ENCODE peak calls at places on chromosome 13, in four cellular contexts. W is IMR-90, N is astrocyte, P is ascending aorta. B is an unnamed sample.

GRCh38 chr13:64248371-64249065 is 2832.9 kb upstream of the PCDH20 start:
- DNase-seq in W (peak), N (peak), P (no peak), B (no peak)

GRCh38 chr13:109704771-109705628 is 81.4 kb downstream of the IRS2 start:
- DNase-seq in W (no peak), N (no peak), P (peak), B (peak)

GRCh38 chr13:30847697-30848307 is 58.3 kb upstream of the MEDAG start:
- DNase-seq in W (peak), N (peak), P (peak), B (no peak)

GRCh38 chr13:100636441-100636840 is 38.2 kb downstream of the TMTC4 start:
- DNase-seq in W (no peak), N (no peak), P (no peak), B (no peak)

GRCh38 chr13:23618341-23618740 is 48.1 kb downstream of the TNFRSF19 start:
- DNase-seq in W (peak), N (peak), P (no peak), B (no peak)

GRCh38 chr13:99265823-99266426 is 7.7 kb upstream of the GPR18 start:
- DNase-seq in W (peak), N (peak), P (no peak), B (no peak)

GRCh38 chr13:102643656-102644055 is 46.9 kb downstream of the TPP2 start:
- DNase-seq in W (peak), N (peak), P (no peak), B (no peak)

GRCh38 chr13:23462815-23463559 is 29.5 kb upstream of the SACS start:
- DNase-seq in W (peak), N (peak), P (no peak), B (no peak)

GRCh38 chr13:95137096-95137495 is 164.2 kb downstream of the ABCC4 start:
- DNase-seq in W (peak), N (no peak), P (no peak), B (no peak)

GRCh38 chr13:100382787-100383186 is 205.8 kb downstream of the GGACT start:
- DNase-seq in W (peak), N (peak), P (no peak), B (no peak)

GRCh38 chr13:23673867-23674605 is 103.8 kb downstream of the TNFRSF19 start:
- DNase-seq in W (peak), N (peak), P (no peak), B (no peak)

GRCh38 chr13:23701646-23702045 is 131.4 kb downstream of the TNFRSF19 start:
- DNase-seq in W (peak), N (peak), P (no peak), B (peak)

GRCh38 chr13:97342936-97343335 is 91.0 kb upstream of the RAP2A start:
- DNase-seq in W (no peak), N (no peak), P (no peak), B (no peak)

GRCh38 chr13:99587893-99588606 is 86.8 kb downstream of the TM9SF2 start:
- DNase-seq in W (no peak), N (no peak), P (no peak), B (no peak)

GRCh38 chr13:106617561-106617960 is 49.6 kb upstream of the ARGLU1 start:
- DNase-seq in W (peak), N (peak), P (no peak), B (no peak)

DNA sequence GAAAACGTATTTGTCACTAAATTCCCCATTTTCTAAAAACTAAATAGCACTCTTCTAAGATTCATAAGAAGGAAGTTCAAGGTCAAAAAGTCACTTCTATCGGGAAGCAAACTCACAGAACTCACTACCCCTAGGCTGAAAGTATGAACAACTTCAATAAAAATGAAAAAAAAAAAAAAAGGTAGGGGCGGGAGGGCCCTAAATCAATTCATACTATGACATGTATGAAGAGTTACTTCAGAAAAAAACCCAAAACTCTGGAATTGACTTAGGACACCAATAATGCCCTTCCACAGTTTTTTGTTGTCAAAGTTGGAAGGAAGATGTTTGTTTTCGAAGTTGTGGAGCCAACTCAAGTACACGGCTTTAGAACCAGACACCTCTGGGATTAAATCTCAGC is 1.1 kb downstream of the SUCLA2 start:
- DNase-seq in W (no peak), N (no peak), P (no peak), B (no peak)
- H3K27ac ChIP-seq in W (no peak), N (no peak), P (no peak), B (peak)

GRCh38 chr13:45327253-45327954 is 13.6 kb downstream of the TPT1 start:
- DNase-seq in W (no peak), N (no peak), P (no peak), B (no peak)

GRCh38 chr13:45331981-45332830 is 8.8 kb downstream of the TPT1 start:
- DNase-seq in W (peak), N (peak), P (no peak), B (no peak)

GRCh38 chr13:45331123-45331619 is 9.8 kb downstream of the TPT1 start:
- DNase-seq in W (no peak), N (no peak), P (no peak), B (no peak)

GRCh38 chr13:45325806-45326205 is 15.2 kb downstream of the TPT1 start:
- DNase-seq in W (peak), N (peak), P (peak), B (no peak)

GRCh38 chr13:45328661-45329105 is 12.3 kb downstream of the TPT1 start:
- DNase-seq in W (peak), N (peak), P (no peak), B (no peak)
- H3K27ac ChIP-seq in W (peak), N (peak), P (peak), B (peak)

DNA sequence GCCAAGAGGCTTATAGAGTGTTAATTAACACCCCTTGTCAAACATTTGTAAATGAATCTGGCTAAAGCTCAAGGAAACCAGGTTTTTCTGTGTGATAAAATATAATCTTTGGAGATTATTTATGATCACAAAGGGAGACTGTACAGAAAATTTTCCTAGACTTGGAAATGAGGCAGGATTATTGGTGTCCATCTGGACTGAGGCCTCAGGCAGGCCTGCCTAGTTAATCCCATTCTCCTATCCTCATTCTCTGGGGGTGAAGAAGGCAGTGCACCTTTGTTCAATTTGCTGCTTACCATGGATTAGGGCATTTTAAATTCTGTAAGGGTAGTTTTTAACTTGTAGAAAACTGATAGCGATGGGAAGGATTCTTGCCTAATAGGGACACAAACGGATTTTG is 17.8 kb downstream of the KL start:
- DNase-seq in W (no peak), N (no peak), P (no peak), B (no peak)
- H3K27ac ChIP-seq in W (no peak), N (no peak), P (no peak), B (no peak)

DNA sequence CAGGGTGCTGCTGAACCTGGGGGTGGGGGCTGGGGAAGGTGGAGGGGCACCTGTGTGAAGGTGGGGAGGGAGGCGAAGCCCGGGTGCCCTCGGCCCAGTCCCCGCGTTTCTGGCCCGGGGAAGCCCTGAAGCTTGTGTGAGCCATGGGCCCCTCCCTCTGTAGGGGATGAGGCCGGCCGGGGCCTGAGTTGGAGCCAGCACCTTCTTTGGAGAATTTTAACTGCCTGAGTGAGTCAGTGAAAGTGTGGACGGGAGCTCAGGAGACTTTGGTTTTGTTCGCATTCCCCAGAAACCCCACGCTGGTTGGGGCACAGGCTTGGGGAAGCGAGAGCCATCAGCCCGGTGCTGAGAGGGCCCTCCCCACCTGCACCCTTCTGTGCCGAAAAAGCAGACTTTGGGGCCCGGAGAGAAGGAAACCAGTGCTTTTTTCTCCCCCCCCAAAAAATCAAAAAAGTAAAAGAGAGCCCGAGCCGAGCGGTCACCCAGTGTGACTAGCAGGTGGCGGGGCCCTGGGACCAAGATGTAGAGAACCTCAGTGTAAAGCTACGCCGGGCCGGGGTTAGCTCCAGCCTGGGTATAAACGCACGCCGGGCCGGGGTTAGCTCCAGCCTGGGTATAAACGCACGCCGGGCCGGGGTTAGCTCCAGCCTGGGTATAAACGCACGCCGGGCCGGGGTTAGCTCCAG is 45.1 kb downstream of the TMEM255B start:
- DNase-seq in W (no peak), N (peak), P (no peak), B (no peak)
- H3K27ac ChIP-seq in W (no peak), N (no peak), P (no peak), B (no peak)

DNA sequence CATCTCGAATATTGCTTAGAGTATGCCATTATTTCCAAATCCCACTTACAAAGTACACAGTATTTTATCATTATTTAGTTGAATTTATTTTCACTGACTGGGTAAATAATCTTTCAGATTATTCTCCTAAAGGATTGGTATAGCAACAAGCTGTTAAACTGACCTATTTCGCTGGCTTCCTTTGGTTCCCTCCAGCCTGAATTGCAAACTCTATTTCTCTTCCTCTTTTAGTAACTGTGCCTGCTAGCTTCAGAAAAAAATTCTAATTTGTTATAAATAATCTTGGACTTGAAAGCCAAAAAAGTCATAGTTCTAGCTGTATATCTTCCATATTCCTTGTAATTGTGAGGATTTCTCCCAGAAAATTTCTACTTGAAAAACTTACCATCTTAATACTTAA is 15.0 kb upstream of the CCNA1 start:
- DNase-seq in W (no peak), N (no peak), P (no peak), B (no peak)
- H3K27ac ChIP-seq in W (no peak), N (peak), P (no peak), B (no peak)

DNA sequence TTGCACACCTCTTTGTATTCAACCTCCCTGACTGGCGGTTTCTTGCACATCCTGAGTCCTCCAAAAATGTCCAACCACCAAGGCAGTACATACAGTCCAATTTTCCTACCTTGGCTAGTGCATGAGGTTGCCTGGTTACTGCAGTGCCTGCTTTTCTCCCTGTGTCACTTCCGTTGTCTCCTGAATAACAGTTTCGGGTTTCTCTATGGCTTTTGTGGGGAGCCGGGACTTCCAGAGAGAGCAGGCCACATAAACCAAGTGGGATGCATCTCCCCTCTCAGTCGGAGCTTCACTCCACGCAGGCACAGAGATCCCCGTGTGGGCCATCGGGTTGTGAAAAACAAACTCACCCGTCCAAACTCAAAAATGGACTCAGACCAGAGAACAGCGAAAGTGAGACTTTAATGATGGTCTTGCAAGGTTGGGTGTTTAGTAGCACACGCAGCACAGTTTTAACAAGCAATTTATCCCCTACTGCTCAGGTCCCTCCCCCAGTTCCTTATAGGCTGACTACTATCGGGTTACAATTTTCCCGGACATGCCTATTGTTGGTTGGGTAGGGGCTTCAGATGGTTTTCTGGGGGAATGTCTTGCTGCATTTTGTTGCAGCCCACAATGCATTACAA is 173.1 kb downstream of the POU4F1 start:
- DNase-seq in W (no peak), N (no peak), P (no peak), B (no peak)
- H3K27ac ChIP-seq in W (no peak), N (no peak), P (no peak), B (no peak)

DNA sequence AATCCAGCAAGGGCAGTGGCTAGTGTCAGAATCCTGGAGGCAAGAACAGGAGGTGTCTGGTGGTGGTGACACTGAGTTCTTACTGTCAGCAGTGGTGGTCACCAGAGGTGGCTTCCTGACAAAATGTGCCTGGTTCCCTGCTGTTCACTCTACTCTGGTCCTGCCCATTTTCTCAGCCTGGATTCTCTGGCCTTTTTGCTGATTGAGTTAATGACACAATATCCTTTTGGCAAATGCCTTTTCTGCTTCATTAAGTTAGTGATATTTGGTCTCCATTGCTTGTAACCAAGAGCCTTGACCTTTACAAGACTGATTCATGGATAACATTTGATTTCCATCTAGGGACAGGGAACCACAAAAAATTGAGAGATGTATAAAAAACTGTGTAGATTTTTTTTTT is 51.1 kb downstream of the RFC3 start:
- DNase-seq in W (no peak), N (peak), P (no peak), B (no peak)
- H3K27ac ChIP-seq in W (no peak), N (no peak), P (no peak), B (no peak)

DNA sequence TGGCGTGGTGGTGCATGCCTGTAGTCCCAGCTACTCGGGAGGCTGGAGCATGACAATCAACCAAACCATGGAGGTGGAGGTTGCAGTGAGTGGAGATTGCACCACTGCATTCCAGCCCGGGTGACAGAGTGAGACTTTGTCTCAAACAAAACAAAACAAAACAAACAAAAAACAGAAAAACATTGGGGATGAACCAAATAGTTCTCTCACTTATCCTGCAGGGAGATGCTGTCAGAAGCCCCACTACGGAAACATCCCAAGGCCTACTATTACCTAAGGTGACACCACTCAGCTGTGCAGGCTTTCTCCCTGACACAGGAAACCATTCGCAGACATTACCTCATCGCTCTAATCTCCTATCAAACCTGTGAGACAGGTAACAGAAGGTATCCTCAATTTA is 113.5 kb downstream of the FOXO1 start:
- DNase-seq in W (no peak), N (no peak), P (no peak), B (no peak)
- H3K27ac ChIP-seq in W (no peak), N (no peak), P (no peak), B (no peak)

DNA sequence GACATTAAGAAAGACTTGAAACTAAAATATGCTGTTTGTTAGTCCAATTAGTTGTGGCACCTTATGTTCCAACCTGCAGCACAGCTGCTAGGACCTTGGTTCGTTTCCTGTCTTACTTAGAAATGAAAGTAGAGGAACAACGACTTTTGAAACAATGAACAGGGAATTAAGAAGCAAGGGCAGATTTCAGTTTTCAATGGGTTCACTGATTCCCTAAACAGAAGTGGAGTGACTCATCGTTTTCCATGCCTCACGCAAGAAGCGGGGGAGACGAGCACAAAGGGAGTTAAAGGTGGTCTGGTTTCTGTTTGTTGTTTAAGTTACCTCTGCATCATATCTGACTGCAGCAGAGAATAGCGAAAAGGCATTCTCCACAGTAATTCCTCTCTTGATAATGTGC is 44.8 kb downstream of the PHF11 start:
- DNase-seq in W (peak), N (peak), P (no peak), B (no peak)
- H3K27ac ChIP-seq in W (no peak), N (peak), P (no peak), B (peak)